ENCODE peak calls at places on chromosomes 2 and 18, in five cellular contexts. One of them, this sample, is unnamed.

GRCh38 chr2:68418855-68419254 is 48.2 kb downstream of the FBXO48 start:
- DNase-seq in mesothelial cell of epicardium: no peak
- DNase-seq in astrocyte of the spinal cord: no peak
- DNase-seq in endothelial cell of umbilical vein: no peak
- DNase-seq in cardiac muscle cell: no peak
- DNase-seq in this sample: no peak

GRCh38 chr18:49742563-49743295 is 70.6 kb downstream of the ACAA2 start:
- DNase-seq in mesothelial cell of epicardium: no peak
- DNase-seq in astrocyte of the spinal cord: no peak
- DNase-seq in endothelial cell of umbilical vein: no peak
- DNase-seq in cardiac muscle cell: no peak
- DNase-seq in this sample: no peak

GRCh38 chr2:100887713-100888112 is 67.8 kb downstream of the NPAS2 start:
- DNase-seq in mesothelial cell of epicardium: no peak
- DNase-seq in astrocyte of the spinal cord: no peak
- DNase-seq in endothelial cell of umbilical vein: no peak
- DNase-seq in cardiac muscle cell: no peak
- DNase-seq in this sample: no peak

GRCh38 chr2:124347209-124347608 is 322.1 kb downstream of the CNTNAP5 start:
- DNase-seq in mesothelial cell of epicardium: no peak
- DNase-seq in astrocyte of the spinal cord: no peak
- DNase-seq in endothelial cell of umbilical vein: no peak
- DNase-seq in cardiac muscle cell: no peak
- DNase-seq in this sample: no peak

GRCh38 chr2:127422631-127423475 is 4.6 kb downstream of the PROC start:
- DNase-seq in mesothelial cell of epicardium: no peak
- DNase-seq in astrocyte of the spinal cord: no peak
- DNase-seq in endothelial cell of umbilical vein: peak
- DNase-seq in cardiac muscle cell: peak
- DNase-seq in this sample: peak

GRCh38 chr2:172968061-172968469 is 107.6 kb upstream of the MAP3K20 start:
- DNase-seq in mesothelial cell of epicardium: no peak
- DNase-seq in astrocyte of the spinal cord: peak
- DNase-seq in endothelial cell of umbilical vein: peak
- DNase-seq in cardiac muscle cell: no peak
- DNase-seq in this sample: no peak

GRCh38 chr2:46232860-46233259 is 64.3 kb upstream of the EPAS1 start:
- DNase-seq in mesothelial cell of epicardium: no peak
- DNase-seq in astrocyte of the spinal cord: peak
- DNase-seq in endothelial cell of umbilical vein: no peak
- DNase-seq in cardiac muscle cell: no peak
- DNase-seq in this sample: no peak

GRCh38 chr2:230589497-230590015 is 123.1 kb upstream of the CAB39 start:
- DNase-seq in mesothelial cell of epicardium: no peak
- DNase-seq in astrocyte of the spinal cord: no peak
- DNase-seq in endothelial cell of umbilical vein: no peak
- DNase-seq in cardiac muscle cell: no peak
- DNase-seq in this sample: peak

GRCh38 chr2:239802101-239802649 is 223.0 kb downstream of the NDUFA10 start:
- DNase-seq in mesothelial cell of epicardium: no peak
- DNase-seq in astrocyte of the spinal cord: no peak
- DNase-seq in endothelial cell of umbilical vein: no peak
- DNase-seq in cardiac muscle cell: no peak
- DNase-seq in this sample: no peak

GRCh38 chr2:180463608-180464007 is 456.5 kb upstream of the CWC22 start:
- DNase-seq in mesothelial cell of epicardium: no peak
- DNase-seq in astrocyte of the spinal cord: no peak
- DNase-seq in endothelial cell of umbilical vein: no peak
- DNase-seq in cardiac muscle cell: no peak
- DNase-seq in this sample: no peak

GRCh38 chr2:162382283-162382682 is 38.4 kb downstream of the GCA start:
- DNase-seq in mesothelial cell of epicardium: no peak
- DNase-seq in astrocyte of the spinal cord: peak
- DNase-seq in endothelial cell of umbilical vein: peak
- DNase-seq in cardiac muscle cell: peak
- DNase-seq in this sample: no peak

DNA sequence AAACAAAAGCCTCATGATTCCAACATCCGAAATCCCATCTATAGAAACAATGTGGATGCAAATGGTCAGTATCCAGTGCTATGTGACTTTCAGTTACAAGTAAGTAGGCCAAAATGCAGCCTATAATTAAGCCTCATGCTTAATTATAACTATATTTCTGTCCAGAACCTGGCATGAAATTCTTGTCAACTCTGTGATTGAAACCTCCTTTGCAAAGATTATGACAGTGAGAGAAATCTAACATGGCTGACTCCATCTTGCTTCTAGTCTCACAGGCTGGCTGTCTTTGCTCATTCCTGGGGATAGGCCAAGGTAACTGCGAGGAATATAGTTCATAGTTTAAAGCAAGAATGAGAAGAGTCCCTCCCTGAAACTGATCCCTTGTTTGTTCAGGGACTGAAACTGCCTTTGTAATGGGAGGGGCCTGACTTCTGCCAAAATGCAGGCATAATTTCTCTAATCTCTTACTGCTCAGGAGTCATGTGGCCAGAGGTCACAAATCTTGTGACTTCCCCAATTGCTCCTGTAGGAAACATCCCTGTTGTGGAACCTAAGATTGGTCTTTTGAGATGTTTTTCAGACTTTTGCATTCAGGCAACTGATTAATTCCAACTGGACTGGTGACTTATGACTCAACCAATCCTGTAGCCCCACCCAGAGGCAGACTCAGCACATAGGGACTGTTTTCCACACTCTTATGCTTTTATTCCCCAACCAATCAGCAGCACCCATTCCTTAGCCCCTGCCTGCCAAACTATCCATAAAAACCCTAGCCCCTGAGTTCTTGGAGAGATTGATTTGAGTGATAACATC is 84.5 kb upstream of the TLK1 start:
- DNase-seq in mesothelial cell of epicardium: no peak
- DNase-seq in astrocyte of the spinal cord: no peak
- DNase-seq in endothelial cell of umbilical vein: no peak
- DNase-seq in cardiac muscle cell: no peak
- DNase-seq in this sample: no peak
- TF ChIP-seq CTCF in mesothelial cell of epicardium: no peak
- TF ChIP-seq CTCF in astrocyte of the spinal cord: no peak
- TF ChIP-seq CTCF in endothelial cell of umbilical vein: no peak
- TF ChIP-seq CTCF in cardiac muscle cell: no peak
- TF ChIP-seq CTCF in this sample: no peak

GRCh38 chr2:43142921-43143438 is 83.4 kb downstream of the ZFP36L2 start:
- DNase-seq in mesothelial cell of epicardium: no peak
- DNase-seq in astrocyte of the spinal cord: no peak
- DNase-seq in endothelial cell of umbilical vein: no peak
- DNase-seq in cardiac muscle cell: no peak
- DNase-seq in this sample: peak
- TF ChIP-seq CTCF in mesothelial cell of epicardium: no peak
- TF ChIP-seq CTCF in astrocyte of the spinal cord: no peak
- TF ChIP-seq CTCF in endothelial cell of umbilical vein: no peak
- TF ChIP-seq CTCF in cardiac muscle cell: no peak
- TF ChIP-seq CTCF in this sample: no peak

DNA sequence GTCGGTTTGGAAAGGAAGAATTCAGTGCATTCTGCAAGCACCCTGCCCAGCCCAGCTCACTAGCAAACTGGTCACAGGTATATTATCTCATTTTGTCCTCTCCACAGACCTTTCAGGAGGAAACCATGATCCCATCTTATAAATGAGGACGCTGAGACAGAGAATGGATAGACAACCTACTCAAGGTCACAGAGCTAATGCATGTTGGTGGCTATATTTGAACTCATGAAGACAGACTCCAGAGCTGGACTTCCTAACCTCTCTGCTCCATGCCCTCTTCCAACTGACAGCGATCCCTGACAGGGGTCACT is 29.5 kb downstream of the SERPINB5 start:
- DNase-seq in mesothelial cell of epicardium: no peak
- DNase-seq in astrocyte of the spinal cord: no peak
- DNase-seq in endothelial cell of umbilical vein: no peak
- DNase-seq in cardiac muscle cell: no peak
- DNase-seq in this sample: no peak
- TF ChIP-seq CTCF in mesothelial cell of epicardium: no peak
- TF ChIP-seq CTCF in astrocyte of the spinal cord: no peak
- TF ChIP-seq CTCF in endothelial cell of umbilical vein: no peak
- TF ChIP-seq CTCF in cardiac muscle cell: no peak
- TF ChIP-seq CTCF in this sample: no peak

GRCh38 chr2:84904151-84904550 is 1.3 kb upstream of the TMSB10 start:
- DNase-seq in mesothelial cell of epicardium: no peak
- DNase-seq in astrocyte of the spinal cord: no peak
- DNase-seq in endothelial cell of umbilical vein: no peak
- DNase-seq in cardiac muscle cell: no peak
- DNase-seq in this sample: no peak

GRCh38 chr2:84904717-84905174 is 710 bp upstream of the TMSB10 start:
- DNase-seq in mesothelial cell of epicardium: no peak
- DNase-seq in astrocyte of the spinal cord: peak
- DNase-seq in endothelial cell of umbilical vein: peak
- DNase-seq in cardiac muscle cell: peak
- DNase-seq in this sample: peak

GRCh38 chr2:84906108-84906899 is 848 bp downstream of the TMSB10 start:
- DNase-seq in mesothelial cell of epicardium: no peak
- DNase-seq in astrocyte of the spinal cord: no peak
- DNase-seq in endothelial cell of umbilical vein: peak
- DNase-seq in cardiac muscle cell: peak
- DNase-seq in this sample: peak

GRCh38 chr2:84906900-84907714 is 1.7 kb downstream of the TMSB10 start:
- DNase-seq in mesothelial cell of epicardium: no peak
- DNase-seq in astrocyte of the spinal cord: peak
- DNase-seq in endothelial cell of umbilical vein: peak
- DNase-seq in cardiac muscle cell: peak
- DNase-seq in this sample: no peak

DNA sequence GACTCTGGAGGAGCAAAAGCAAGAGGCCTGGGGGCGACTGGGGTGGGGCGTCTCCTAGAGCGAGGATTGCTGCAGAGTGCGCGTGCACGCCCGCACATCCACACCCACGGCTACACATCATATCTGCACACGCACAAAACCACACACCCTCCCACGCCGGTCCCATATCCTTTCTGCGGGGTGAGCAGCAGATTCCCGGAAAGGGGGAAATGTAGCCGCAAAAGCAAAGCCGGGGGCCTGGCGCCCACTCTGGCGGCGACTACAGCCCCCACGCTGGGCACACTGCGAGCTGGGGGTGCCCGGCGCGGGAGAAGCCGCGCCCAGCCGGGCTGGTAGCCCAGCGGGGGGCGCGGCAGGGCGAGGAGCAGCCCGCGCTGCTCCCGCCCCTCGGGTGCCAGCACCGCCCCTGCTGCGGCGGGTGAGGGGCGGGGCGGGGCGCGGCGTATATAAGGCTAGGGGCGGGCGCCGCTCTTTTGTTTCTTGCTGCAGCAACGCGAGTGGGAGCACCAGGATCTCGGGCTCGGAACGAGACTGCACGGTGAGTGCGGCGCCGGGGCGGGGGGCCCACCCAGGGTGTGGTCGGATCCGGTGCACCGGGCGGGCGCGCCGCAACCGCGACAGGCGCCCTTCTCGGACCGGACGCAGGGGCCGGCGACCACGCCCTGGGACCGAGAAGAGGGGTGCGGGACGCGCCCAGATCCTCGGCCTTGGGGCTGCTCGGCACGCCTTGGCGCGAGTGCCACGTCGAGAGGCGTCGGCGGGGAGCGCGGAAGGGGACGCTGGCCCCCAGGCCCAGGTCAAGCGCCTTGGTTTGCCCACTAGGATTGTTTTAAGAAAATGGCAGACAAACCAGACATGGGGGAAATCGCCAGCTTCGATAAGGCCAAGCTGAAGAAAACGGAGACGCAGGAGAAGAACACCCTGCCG is at the start of gene TMSB10:
- DNase-seq in mesothelial cell of epicardium: peak
- DNase-seq in astrocyte of the spinal cord: peak
- DNase-seq in endothelial cell of umbilical vein: peak
- DNase-seq in cardiac muscle cell: peak
- DNase-seq in this sample: peak
- TF ChIP-seq CTCF in mesothelial cell of epicardium: no peak
- TF ChIP-seq CTCF in astrocyte of the spinal cord: no peak
- TF ChIP-seq CTCF in endothelial cell of umbilical vein: no peak
- TF ChIP-seq CTCF in cardiac muscle cell: no peak
- TF ChIP-seq CTCF in this sample: no peak

DNA sequence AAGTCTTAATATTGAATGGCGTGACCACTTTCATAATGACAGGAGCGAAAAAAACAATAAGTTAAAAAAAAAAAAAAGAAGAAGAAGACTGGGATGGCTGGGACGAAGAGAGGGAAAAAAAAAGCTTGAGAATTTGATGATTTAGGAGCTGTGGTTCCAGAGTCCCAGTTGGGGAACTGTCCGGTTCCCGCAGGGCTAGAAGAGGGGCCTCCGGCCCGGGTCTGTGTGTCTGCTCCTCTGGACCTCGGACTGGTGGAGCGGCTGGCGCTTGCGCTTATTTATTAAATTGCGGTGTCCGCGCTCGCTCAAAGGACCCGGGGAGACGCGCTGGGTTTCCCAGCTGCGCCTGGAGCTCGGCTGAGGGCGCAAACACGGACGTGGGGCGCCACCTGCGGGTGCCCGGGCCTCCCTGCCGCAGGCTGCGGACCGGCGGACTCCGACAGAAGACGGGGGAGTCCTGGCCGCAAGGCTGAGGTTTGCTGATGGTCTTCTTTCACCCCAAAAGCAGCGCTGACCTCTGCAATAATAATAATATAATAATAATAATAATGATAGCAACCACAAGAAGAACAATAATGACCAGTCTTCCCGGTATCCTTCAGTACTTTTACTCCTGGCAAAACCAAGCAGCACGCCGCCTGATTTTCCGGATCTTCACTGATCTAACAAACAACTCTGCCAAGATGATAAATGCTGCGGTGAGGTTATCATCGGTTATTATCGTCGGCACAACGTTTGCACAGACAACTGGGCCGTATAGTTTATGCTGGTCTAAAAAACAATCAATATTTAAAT is at the start of gene CBLN2:
- DNase-seq in mesothelial cell of epicardium: peak
- DNase-seq in astrocyte of the spinal cord: peak
- DNase-seq in endothelial cell of umbilical vein: peak
- DNase-seq in cardiac muscle cell: peak
- DNase-seq in this sample: no peak
- TF ChIP-seq CTCF in mesothelial cell of epicardium: peak
- TF ChIP-seq CTCF in astrocyte of the spinal cord: peak
- TF ChIP-seq CTCF in endothelial cell of umbilical vein: peak
- TF ChIP-seq CTCF in cardiac muscle cell: peak
- TF ChIP-seq CTCF in this sample: no peak

GRCh38 chr2:72892506-72893173 is 5.4 kb downstream of the SPR start:
- DNase-seq in mesothelial cell of epicardium: no peak
- DNase-seq in astrocyte of the spinal cord: peak
- DNase-seq in endothelial cell of umbilical vein: peak
- DNase-seq in cardiac muscle cell: peak
- DNase-seq in this sample: no peak
- TF ChIP-seq CTCF in mesothelial cell of epicardium: peak
- TF ChIP-seq CTCF in astrocyte of the spinal cord: peak
- TF ChIP-seq CTCF in endothelial cell of umbilical vein: peak
- TF ChIP-seq CTCF in cardiac muscle cell: peak
- TF ChIP-seq CTCF in this sample: peak

This sample was measured in CD8-positive, alpha-beta T cell.